ENCODE peak calls at places on chromosomes 12 and 14, in nine cellular contexts. L is upper lobe of right lung; Y is body of pancreas; K is fibroblast of mammary gland; D is fibroblast of pulmonary artery; P is A673; F is A549; U is transverse colon; I is CD8-positive, alpha-beta T cell. E is an unnamed sample.
A peak's percentile ranks its signal among the peaks of the same experiment; 100 is the strongest.

GRCh38 chr12:54993181-54993835 is 8.7 kb upstream of the TESPA1 start:
- DNase-seq in Y (peak; percentile 54), L (no peak), F (peak; percentile 63), P (peak; percentile 76), I (no peak), K (peak; percentile 67), U (peak; percentile 36), D (peak; percentile 77), E (peak; percentile 58)

GRCh38 chr14:68770051-68770450 is 22.8 kb downstream of the ZFP36L1 start:
- DNase-seq in U (no peak), P (no peak), Y (no peak), D (no peak), L (peak; percentile 36), F (no peak), I (no peak), K (no peak), E (no peak)

GRCh38 chr14:54108481-54109471 is 152.2 kb upstream of the BMP4 start:
- DNase-seq in U (no peak), I (no peak), F (no peak), K (peak; percentile 53), D (peak; percentile 94), Y (no peak), P (no peak), L (no peak), E (peak; percentile 97)

GRCh38 chr12:49415426-49416040 is 48.3 kb downstream of the SPATS2 start:
- DNase-seq in Y (no peak), L (no peak), U (no peak), I (no peak), K (no peak), D (no peak), P (no peak), F (no peak), E (no peak)

GRCh38 chr14:71231521-71232393 is 324.5 kb downstream of the PCNX1 start:
- DNase-seq in I (no peak), P (peak; percentile 32), L (no peak), D (no peak), U (no peak), F (no peak), Y (no peak), K (no peak), E (no peak)

GRCh38 chr12:104702565-104703139 is 245.9 kb downstream of the CHST11 start:
- DNase-seq in U (no peak), P (no peak), F (no peak), L (no peak), K (peak; percentile 88), D (peak; percentile 72), Y (peak; percentile 23), I (no peak), E (peak; percentile 18)

GRCh38 chr12:2574536-2574935 is 220.2 kb upstream of the FKBP4 start:
- DNase-seq in U (no peak), L (peak; percentile 21), I (no peak), D (no peak), K (no peak), Y (no peak), F (no peak), P (no peak), E (no peak)

GRCh38 chr12:80107221-80107620 is 7.9 kb downstream of the OTOGL start:
- DNase-seq in U (no peak), K (peak; percentile 30), L (no peak), Y (no peak), F (no peak), P (no peak), D (no peak), I (no peak), E (peak; percentile 44)

GRCh38 chr12:65200007-65200665 is 30.8 kb downstream of the LEMD3 start:
- DNase-seq in K (peak; percentile 22), Y (no peak), U (no peak), P (no peak), D (peak; percentile 46), F (no peak), L (no peak), I (no peak), E (peak; percentile 44)

GRCh38 chr14:76138758-76139723 is 12.7 kb upstream of the GPATCH2L start:
- DNase-seq in K (no peak), I (no peak), U (no peak), D (no peak), Y (no peak), F (no peak), P (peak; percentile 27), L (no peak), E (no peak)

GRCh38 chr12:131147894-131148293 is 194.2 kb downstream of the ADGRD1 start:
- DNase-seq in D (no peak), Y (no peak), L (no peak), I (no peak), F (no peak), U (no peak), P (no peak), K (no peak), E (no peak)

GRCh38 chr14:63467440-63468072 is 75.6 kb downstream of the PPP2R5E start:
- DNase-seq in D (no peak), P (no peak), K (no peak), L (no peak), Y (no peak), F (no peak), I (no peak), U (no peak), E (no peak)

GRCh38 chr14:39433452-39433813 is 1.2 kb upstream of the FBXO33 start:
- DNase-seq in P (no peak), K (no peak), D (no peak), F (no peak), Y (no peak), U (no peak), L (no peak), I (no peak), E (no peak)
- H3K4me3 ChIP-seq in P (peak overlapping the region; percentile 89), K (peak overlapping the region; percentile 85), D (peak overlapping the region; percentile 87), F (peak overlapping the region; percentile 96), Y (peak overlapping the region; percentile 12), U (peak overlapping the region; percentile 95), L (peak overlapping the region; percentile 90), I (peak overlapping the region; percentile 85), E (peak overlapping the region; percentile 74)

DNA sequence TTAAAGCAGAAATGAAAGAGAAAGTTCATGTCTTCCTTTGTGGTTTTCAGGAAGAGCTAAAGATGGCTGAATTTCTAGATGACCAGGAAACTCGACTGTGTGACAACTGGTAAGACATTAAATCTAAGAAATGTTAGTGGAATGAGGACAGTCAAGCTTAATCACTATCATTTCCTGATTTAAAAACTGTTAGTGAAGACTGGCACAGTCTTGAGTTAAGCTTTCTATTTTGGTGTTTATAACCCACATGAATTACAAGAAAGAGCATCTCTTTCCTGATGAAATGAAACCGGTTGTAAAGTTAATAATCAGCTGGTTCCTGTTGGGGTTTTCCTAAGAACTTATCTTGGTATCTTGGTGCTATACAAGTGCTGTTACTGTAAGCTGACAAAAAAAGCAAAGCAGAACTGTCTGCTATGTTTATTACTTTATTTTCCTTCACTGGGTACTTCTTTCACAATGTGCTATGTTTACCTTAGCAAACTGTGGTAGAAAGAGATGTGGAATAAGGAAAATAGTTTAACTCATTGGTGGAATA is 5.2 kb downstream of the TRAFD1 start:
- DNase-seq in D (no peak), L (no peak), U (no peak), K (no peak), I (no peak), F (no peak), P (peak; percentile 81), Y (no peak), E (peak; percentile 38)
- H3K4me3 ChIP-seq in D (no peak overlapping the region), L (peak overlapping the region; percentile 21), U (peak overlapping the region; percentile 2), K (no peak overlapping the region), I (peak overlapping the region; percentile 24), F (peak overlapping the region; percentile 1), P (peak overlapping the region; percentile 23), Y (no peak overlapping the region), E (no peak overlapping the region)

GRCh38 chr14:104913413-104913812 is 11.3 kb upstream of the PLD4 start:
- DNase-seq in F (no peak), P (no peak), U (no peak), Y (no peak), I (no peak), L (no peak), D (no peak), K (no peak), E (no peak)

GRCh38 chr14:104917992-104918391 is 6.7 kb upstream of the PLD4 start:
- DNase-seq in P (no peak), I (no peak), F (no peak), L (no peak), Y (no peak), K (no peak), D (no peak), U (no peak), E (no peak)

DNA sequence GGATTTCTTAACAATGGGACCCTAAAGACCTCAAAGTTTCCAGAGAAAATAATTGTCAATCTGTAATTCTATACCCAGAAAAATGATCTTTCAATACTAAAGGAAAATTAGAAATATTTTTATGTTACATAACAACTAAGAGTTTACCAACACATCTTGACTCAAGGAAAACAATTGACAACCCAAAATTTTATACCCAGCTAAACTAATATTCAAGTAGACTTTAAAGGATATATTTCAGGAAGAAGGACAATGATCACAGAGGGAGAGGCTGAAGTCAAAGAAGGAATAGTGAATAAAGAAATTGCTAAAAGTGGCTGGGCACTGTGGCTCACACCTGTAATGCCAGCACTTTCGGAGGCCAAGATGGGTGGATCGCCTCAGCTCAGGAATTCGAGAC is 12.6 kb upstream of the PLD4 start:
- DNase-seq in Y (no peak), P (no peak), L (no peak), D (no peak), F (no peak), U (no peak), K (no peak), I (no peak), E (no peak)
- H3K4me3 ChIP-seq in Y (no peak overlapping the region), P (no peak overlapping the region), L (no peak overlapping the region), D (no peak overlapping the region), F (no peak overlapping the region), U (no peak overlapping the region), K (no peak overlapping the region), I (no peak overlapping the region), E (no peak overlapping the region)

DNA sequence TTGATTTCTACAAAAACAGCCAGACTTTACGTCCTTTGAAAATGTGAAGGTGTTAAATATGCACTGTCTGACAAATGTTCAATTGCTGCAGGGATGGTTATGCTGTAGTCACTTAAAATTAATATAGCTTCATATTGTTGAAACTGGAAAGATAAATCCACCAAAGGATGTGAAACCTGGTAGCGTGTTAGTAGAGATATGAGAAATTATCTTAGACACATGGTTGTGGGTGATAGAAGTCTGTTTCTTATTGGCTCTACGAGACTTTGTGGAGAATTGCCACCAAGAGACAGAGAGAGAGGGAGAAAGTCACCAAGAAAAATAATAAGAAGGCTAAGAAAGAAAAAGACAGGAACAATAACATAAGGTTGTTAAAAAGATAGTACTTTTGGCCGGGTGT is 2.6 kb upstream of the CAPRIN2 start:
- DNase-seq in Y (no peak), F (no peak), P (no peak), I (no peak), L (no peak), K (no peak), D (no peak), U (no peak), E (no peak)
- H3K4me3 ChIP-seq in Y (no peak overlapping the region), F (no peak overlapping the region), P (no peak overlapping the region), I (no peak overlapping the region), L (no peak overlapping the region), K (no peak overlapping the region), D (no peak overlapping the region), U (no peak overlapping the region), E (no peak overlapping the region)

GRCh38 chr12:52690351-52691075 is 10.3 kb upstream of the KRT1 start:
- DNase-seq in Y (no peak), L (no peak), P (no peak), K (no peak), F (no peak), U (no peak), I (no peak), D (no peak), E (no peak)
- H3K4me3 ChIP-seq in Y (no peak overlapping the region), L (peak overlapping the region; percentile 29), P (peak overlapping the region; percentile 23), K (no peak overlapping the region), F (no peak overlapping the region), U (no peak overlapping the region), I (peak overlapping the region; percentile 44), D (no peak overlapping the region), E (no peak overlapping the region)

E was measured in astrocyte of the spinal cord.